ENCODE peak calls at places on chromosomes 13 and 19, in four cellular contexts. U is fibroblast of lung; A is ACHN; J is activated CD8-positive, alpha-beta memory T cell treated with anti-CD3 and anti-CD28 coated beads, Interleukin-2, amount 50 U/mL, for 48 hours. I is an unnamed sample.

GRCh38 chr13:43159007-43159406 is 135.6 kb downstream of the DNAJC15 start:
- DNase-seq in U (peak), J (no peak), A (no peak), I (no peak)

GRCh38 chr19:14114854-14115253 is 2.7 kb downstream of the PRKACA start:
- DNase-seq in U (no peak), A (peak), J (peak), I (no peak)

GRCh38 chr13:73767747-73768315 is 366.4 kb downstream of the KLF12 start:
- DNase-seq in J (no peak), U (no peak), A (peak), I (no peak)

GRCh38 chr19:46946611-46947238 is 72.9 kb upstream of the NPAS1 start:
- DNase-seq in U (no peak), J (no peak), A (no peak), I (no peak)

GRCh38 chr13:44312898-44313551 is 60.6 kb upstream of the SERP2 start:
- DNase-seq in A (peak), U (peak), J (no peak), I (no peak)

GRCh38 chr19:13099073-13099999 is 3.3 kb downstream of the LYL1 start:
- DNase-seq in U (no peak), A (no peak), J (peak), I (peak)

GRCh38 chr13:26716984-26717383 is 43.6 kb downstream of the GPR12 start:
- DNase-seq in J (no peak), U (no peak), A (no peak), I (no peak)

GRCh38 chr19:39679056-39679790 is 23.5 kb downstream of the LGALS16 start:
- DNase-seq in J (peak), U (no peak), A (no peak), I (no peak)

GRCh38 chr13:75946746-75947397 is 310.7 kb downstream of the LMO7 start:
- DNase-seq in A (no peak), J (no peak), U (no peak), I (no peak)

GRCh38 chr19:49894879-49895565 is 1.7 kb downstream of the IL4I1 start:
- DNase-seq in J (peak), U (no peak), A (no peak), I (no peak)

GRCh38 chr13:63025741-63026140 is 1610.1 kb upstream of the PCDH20 start:
- DNase-seq in J (no peak), A (no peak), U (no peak), I (no peak)

GRCh38 chr19:49421039-49421877 is 2.0 kb downstream of the PTH2 start:
- DNase-seq in U (peak), J (peak), A (no peak), I (no peak)

GRCh38 chr19:13031917-13032623 is 36.8 kb downstream of the NFIX start:
- DNase-seq in A (no peak), U (peak), J (no peak), I (no peak)

GRCh38 chr19:41376241-41376997 is at the start of gene TMEM91:
- DNase-seq in J (no peak), U (peak), A (no peak), I (peak)

GRCh38 chr19:5250127-5250659 is 90.4 kb downstream of the PTPRS start:
- DNase-seq in J (no peak), A (no peak), U (no peak), I (no peak)

GRCh38 chr19:33459220-33459619 is 62.4 kb downstream of the PEPD start:
- DNase-seq in A (no peak), U (no peak), J (peak), I (no peak)

GRCh38 chr13:39364797-39365468 is 238.1 kb downstream of the LHFPL6 start:
- DNase-seq in A (no peak), U (no peak), J (no peak), I (no peak)

GRCh38 chr13:28376604-28377003 is 118.3 kb downstream of the FLT1 start:
- DNase-seq in J (no peak), A (no peak), U (no peak), I (no peak)

GRCh38 chr13:73417012-73417615 is 358.3 kb downstream of the KLF5 start:
- DNase-seq in A (peak), J (no peak), U (no peak), I (no peak)

GRCh38 chr13:19881641-19882040 is 18.2 kb upstream of the ZMYM5 start:
- DNase-seq in U (no peak), A (no peak), J (no peak), I (no peak)

GRCh38 chr19:13401388-13401787 is 104.9 kb downstream of the CACNA1A start:
- DNase-seq in A (peak), U (peak), J (no peak), I (no peak)

I was measured in uterus.